ENCODE peak calls at places on chromosomes 5 and 9, in seven cellular contexts. T is CD8-positive, alpha-beta memory T cell; E is testis; R is left ventricle myocardium inferior; Y is hepatocyte; D is ovary; V is colonic mucosa. L is an unnamed sample.

GRCh38 chr9:72579190-72579589 is 57.8 kb downstream of the TMC1 start:
- DNase-seq in T (no peak), E (no peak), R (peak), Y (peak), D (peak), V (peak), L (no peak)

GRCh38 chr9:33388110-33388994 is 14.0 kb downstream of the AQP7 start:
- DNase-seq in T (no peak), E (no peak), R (no peak), Y (no peak), D (peak), V (no peak), L (no peak)

GRCh38 chr5:154486427-154486866 is 8.4 kb upstream of the HAND1 start:
- DNase-seq in T (no peak), E (no peak), R (no peak), Y (peak), D (no peak), V (no peak), L (no peak)

GRCh38 chr5:154898210-154898609 is 39.8 kb downstream of the CNOT8 start:
- DNase-seq in T (no peak), E (peak), R (no peak), Y (no peak), D (no peak), V (no peak), L (no peak)

GRCh38 chr5:66472010-66472409 is 124.2 kb upstream of the MAST4 start:
- DNase-seq in T (no peak), E (no peak), R (no peak), Y (no peak), D (no peak), V (no peak), L (no peak)

GRCh38 chr5:167296056-167296455 is 995.4 kb upstream of the WWC1 start:
- DNase-seq in T (no peak), E (no peak), R (no peak), Y (no peak), D (no peak), V (no peak), L (no peak)

GRCh38 chr5:163917741-163918140 is 412.3 kb downstream of the MAT2B start:
- DNase-seq in T (no peak), E (no peak), R (no peak), Y (no peak), D (no peak), V (no peak), L (no peak)

GRCh38 chr9:35844628-35845301 is 15.7 kb downstream of the TMEM8B start:
- DNase-seq in T (no peak), E (peak), R (no peak), Y (peak), D (no peak), V (peak), L (no peak)

GRCh38 chr5:81755320-81755719 is 4.4 kb upstream of the SSBP2 start:
- DNase-seq in T (no peak), E (peak), R (peak), Y (peak), D (no peak), V (no peak), L (peak)

GRCh38 chr9:97315550-97315949 is 8.1 kb downstream of the CCDC180 start:
- DNase-seq in T (no peak), E (no peak), R (no peak), Y (peak), D (no peak), V (no peak), L (no peak)

GRCh38 chr5:139747583-139748504 is 47.8 kb upstream of the PSD2 start:
- DNase-seq in T (peak), E (peak), R (peak), Y (peak), D (peak), V (peak), L (peak)

GRCh38 chr5:179422840-179423523 is 77.7 kb upstream of the ADAMTS2 start:
- DNase-seq in T (no peak), E (no peak), R (peak), Y (no peak), D (no peak), V (no peak), L (peak)

GRCh38 chr9:114034663-114035062 is 43.4 kb downstream of the AMBP start:
- DNase-seq in T (no peak), E (no peak), R (no peak), Y (no peak), D (no peak), V (peak), L (no peak)

GRCh38 chr9:121271368-121272351 is 3.7 kb downstream of the GSN start:
- DNase-seq in T (no peak), E (peak), R (peak), Y (peak), D (no peak), V (no peak), L (peak)

GRCh38 chr5:157860898-157861894 is 2.3 kb upstream of the CLINT1 start:
- DNase-seq in T (no peak), E (no peak), R (no peak), Y (peak), D (no peak), V (peak), L (no peak)

GRCh38 chr5:177606071-177607051 is 6.4 kb downstream of the B4GALT7 start:
- DNase-seq in T (no peak), E (peak), R (no peak), Y (no peak), D (no peak), V (no peak), L (no peak)

GRCh38 chr9:115220339-115221009 is 102.5 kb upstream of the TNC start:
- DNase-seq in T (no peak), E (no peak), R (no peak), Y (no peak), D (no peak), V (no peak), L (no peak)

GRCh38 chr5:1116109-1116735 is 4.4 kb upstream of the SLC12A7 start:
- DNase-seq in T (no peak), E (no peak), R (no peak), Y (no peak), D (no peak), V (no peak), L (no peak)

GRCh38 chr9:12674961-12675360 is 18.2 kb upstream of the TYRP1 start:
- DNase-seq in T (no peak), E (no peak), R (no peak), Y (no peak), D (no peak), V (no peak), L (no peak)

GRCh38 chr9:101795147-101795546 is 56.7 kb upstream of the GRIN3A start:
- DNase-seq in T (no peak), E (no peak), R (no peak), Y (no peak), D (no peak), V (no peak), L (no peak)

GRCh38 chr9:83182071-83182470 is 119.1 kb upstream of the RASEF start:
- DNase-seq in T (no peak), E (no peak), R (no peak), Y (peak), D (no peak), V (no peak), L (no peak)

GRCh38 chr5:75045071-75045470 is 7.3 kb downstream of the GCNT4 start:
- DNase-seq in T (no peak), E (no peak), R (no peak), Y (no peak), D (no peak), V (no peak), L (no peak)

GRCh38 chr9:35481347-35481975 is 8.4 kb upstream of the RUSC2 start:
- DNase-seq in T (no peak), E (peak), R (no peak), Y (peak), D (no peak), V (peak), L (peak)

GRCh38 chr9:118522093-118523028 is 818.2 kb downstream of the TLR4 start:
- DNase-seq in T (no peak), E (peak), R (peak), Y (peak), D (no peak), V (peak), L (peak)

GRCh38 chr9:35406183-35406959 is 83.5 kb upstream of the RUSC2 start:
- DNase-seq in T (no peak), E (peak), R (no peak), Y (peak), D (peak), V (peak), L (peak)

GRCh38 chr5:173633304-173633703 is 16.9 kb upstream of the BOD1 start:
- DNase-seq in T (no peak), E (no peak), R (no peak), Y (no peak), D (no peak), V (no peak), L (no peak)

GRCh38 chr9:37410969-37411785 is 11.3 kb upstream of the GRHPR start:
- DNase-seq in T (no peak), E (no peak), R (no peak), Y (no peak), D (no peak), V (no peak), L (no peak)

GRCh38 chr5:2685651-2686050 is 65.8 kb downstream of the IRX2 start:
- DNase-seq in T (no peak), E (no peak), R (no peak), Y (no peak), D (no peak), V (no peak), L (no peak)

GRCh38 chr5:91598216-91598615 is 215.1 kb upstream of the ARRDC3 start:
- DNase-seq in T (no peak), E (no peak), R (no peak), Y (no peak), D (no peak), V (no peak), L (no peak)

GRCh38 chr5:10265245-10266109 is 15.4 kb downstream of the CCT5 start:
- DNase-seq in T (no peak), E (peak), R (no peak), Y (no peak), D (no peak), V (no peak), L (no peak)
- H3K4me3 ChIP-seq in T (no peak), E (no peak), R (no peak), Y (no peak), D (no peak), V (no peak), L (no peak)

GRCh38 chr9:136100700-136101614 is 5.9 kb upstream of the NACC2 start:
- DNase-seq in T (no peak), E (no peak), R (no peak), Y (no peak), D (no peak), V (no peak), L (no peak)
- H3K4me3 ChIP-seq in T (no peak), E (no peak), R (no peak), Y (no peak), D (no peak), V (no peak), L (no peak)

GRCh38 chr9:92671323-92671722 is 1.4 kb upstream of the IPPK start:
- DNase-seq in T (no peak), E (peak), R (peak), Y (peak), D (peak), V (peak), L (peak)
- H3K4me3 ChIP-seq in T (peak), E (no peak), R (peak), Y (peak), D (no peak), V (no peak), L (no peak)

GRCh38 chr9:92142329-92142728 is 27.1 kb upstream of the SPTLC1 start:
- DNase-seq in T (no peak), E (no peak), R (no peak), Y (no peak), D (no peak), V (no peak), L (no peak)
- H3K4me3 ChIP-seq in T (no peak), E (no peak), R (no peak), Y (no peak), D (no peak), V (no peak), L (no peak)

DNA sequence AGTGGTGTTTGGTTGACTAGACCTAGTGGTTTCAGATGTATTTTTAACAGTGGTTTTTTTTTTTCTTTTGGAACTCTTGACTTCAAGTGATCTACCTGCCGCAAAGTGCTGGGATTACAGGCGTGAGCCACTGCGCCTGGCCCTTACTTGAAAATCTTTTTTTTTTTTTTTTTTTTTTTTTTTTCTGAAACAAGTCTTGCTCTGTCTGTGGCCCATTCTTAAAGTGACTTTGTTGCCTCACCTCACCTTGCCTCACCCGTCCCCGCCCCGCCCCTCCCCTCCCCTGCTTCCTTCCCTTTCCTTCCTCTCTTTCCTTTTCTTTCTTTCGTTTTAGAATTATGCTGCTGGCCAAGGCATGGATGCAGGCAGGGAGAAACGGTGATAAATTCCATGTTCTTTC is 26.0 kb downstream of the GPBP1 start:
- DNase-seq in T (no peak), E (no peak), R (no peak), Y (no peak), D (no peak), V (peak), L (no peak)
- H3K4me3 ChIP-seq in T (no peak), E (no peak), R (no peak), Y (no peak), D (no peak), V (no peak), L (no peak)

GRCh38 chr9:76395381-76395780 is 1.2 kb upstream of the RFK start:
- DNase-seq in T (no peak), E (no peak), R (no peak), Y (no peak), D (no peak), V (no peak), L (no peak)
- H3K4me3 ChIP-seq in T (no peak), E (peak), R (peak), Y (peak), D (peak), V (peak), L (no peak)

DNA sequence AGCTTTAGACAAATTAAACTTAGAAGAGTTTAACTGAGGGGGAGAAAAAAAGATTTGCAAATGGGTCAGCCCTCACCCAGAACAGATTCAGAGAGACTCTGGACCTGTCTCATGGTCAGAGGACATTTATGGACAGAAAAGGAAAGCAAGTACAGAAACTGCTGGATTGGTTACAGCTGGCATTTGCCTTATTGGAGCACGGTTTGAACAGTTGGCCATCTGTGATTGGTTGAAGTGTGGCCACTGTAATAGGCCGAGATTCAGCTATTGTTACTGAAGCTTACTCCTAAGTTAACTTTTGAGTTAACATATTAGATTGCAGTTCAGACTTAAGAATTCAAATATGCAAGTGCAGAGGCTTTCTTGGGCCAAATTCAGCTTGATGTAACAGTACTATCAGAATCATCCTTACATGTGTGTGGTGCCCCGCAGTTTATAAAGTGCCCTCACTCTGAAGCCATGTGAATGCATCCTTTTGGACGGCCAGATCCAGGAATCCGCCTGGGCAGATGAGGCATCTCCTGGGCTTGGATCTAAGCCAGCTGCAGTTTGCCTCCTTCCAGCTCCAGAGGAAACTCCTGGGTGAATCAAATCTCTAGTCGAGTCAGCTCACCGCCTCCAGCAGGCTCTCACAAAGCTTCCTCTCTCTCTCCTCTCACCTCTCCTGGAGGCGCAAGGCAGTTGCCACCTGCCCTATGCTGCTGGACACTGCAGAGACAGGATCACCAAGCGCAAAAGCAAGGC is 165.2 kb downstream of the ADAMTS12 start:
- DNase-seq in T (no peak), E (peak), R (no peak), Y (no peak), D (no peak), V (no peak), L (no peak)
- H3K4me3 ChIP-seq in T (no peak), E (no peak), R (no peak), Y (no peak), D (no peak), V (no peak), L (no peak)

L was measured in aorta.